ENCODE peak calls at places on chromosomes 1 and 21, in seven cellular contexts. B is DND-41, E is ovary, K is pancreas, M is aorta, T is PC-3, F is HCT116. Z is an unnamed sample. For H3K9me3 and H3K4me1, the result is how much of the 10 kb centered on the place peaks cover.

GRCh38 chr21:18951291-18952038 is 547.9 kb upstream of the TMPRSS15 start:
- DNase-seq in T (peak), K (no peak), E (no peak), M (no peak), F (no peak), B (peak), Z (no peak)

GRCh38 chr1:95716097-95716496 is 482.1 kb downstream of the RWDD3 start:
- DNase-seq in M (no peak), B (no peak), F (no peak), T (peak), E (no peak), K (no peak), Z (no peak)

GRCh38 chr1:93991269-93991668 is 82.0 kb upstream of the GCLM start:
- DNase-seq in T (no peak), K (no peak), F (no peak), M (no peak), B (no peak), E (no peak), Z (no peak)

GRCh38 chr1:213649373-213649772 is 338.4 kb upstream of the PROX1 start:
- DNase-seq in F (no peak), E (no peak), K (no peak), M (no peak), T (no peak), B (no peak), Z (peak)

GRCh38 chr1:112937070-112937469 is 18.9 kb downstream of the SLC16A1 start:
- DNase-seq in T (no peak), E (no peak), B (no peak), F (no peak), K (no peak), M (no peak), Z (no peak)

GRCh38 chr1:188988589-188988988 is 1489.1 kb downstream of the BRINP3 start:
- DNase-seq in B (no peak), K (no peak), M (no peak), F (no peak), T (peak), E (no peak), Z (no peak)

GRCh38 chr1:33163621-33164071 is 18.2 kb downstream of the TRIM62 start:
- DNase-seq in F (no peak), T (no peak), K (no peak), E (no peak), B (no peak), M (no peak), Z (peak)

GRCh38 chr1:34885405-34886247 is 26.1 kb upstream of the SMIM12 start:
- DNase-seq in T (no peak), B (no peak), K (peak), M (peak), F (no peak), E (no peak), Z (peak)

GRCh38 chr1:19416919-19417441 is 68.4 kb downstream of the CAPZB start:
- DNase-seq in K (no peak), E (no peak), M (no peak), T (no peak), F (no peak), B (no peak), Z (no peak)

GRCh38 chr21:29419422-29419821 is 120.7 kb downstream of the BACH1 start:
- DNase-seq in E (no peak), M (no peak), K (no peak), T (no peak), F (no peak), B (no peak), Z (no peak)

GRCh38 chr1:7425229-7425628 is 345.9 kb upstream of the VAMP3 start:
- DNase-seq in E (no peak), B (no peak), T (no peak), M (peak), K (no peak), F (no peak), Z (no peak)

GRCh38 chr1:101026394-101026788 is 807 bp upstream of the DPH5 start:
- DNase-seq in T (no peak), K (no peak), B (no peak), F (no peak), M (no peak), E (no peak), Z (no peak)

GRCh38 chr1:103516693-103517092 is 8.8 kb upstream of the RNPC3 start:
- DNase-seq in E (no peak), K (no peak), F (no peak), T (peak), M (no peak), B (no peak), Z (no peak)

GRCh38 chr1:53359225-53359933 is 31.5 kb upstream of the LRP8 start:
- DNase-seq in F (no peak), E (no peak), T (no peak), K (no peak), M (no peak), B (no peak), Z (no peak)

GRCh38 chr21:9758888-9759287 is 762.5 kb upstream of the TPTE start:
- DNase-seq in E (no peak), F (no peak), T (no peak), B (no peak), M (no peak), K (no peak), Z (no peak)

GRCh38 chr1:198833706-198834497 is 195.1 kb downstream of the PTPRC start:
- DNase-seq in K (no peak), T (no peak), B (no peak), F (no peak), M (no peak), E (no peak), Z (peak)

GRCh38 chr1:231381729-231382128 is 40.4 kb downstream of the EGLN1 start:
- DNase-seq in E (no peak), F (no peak), K (no peak), M (no peak), T (no peak), B (no peak), Z (peak)

GRCh38 chr1:231376101-231376500 is 38.0 kb downstream of the SPRTN start:
- DNase-seq in T (peak), B (no peak), M (no peak), F (no peak), K (no peak), E (no peak), Z (no peak)

GRCh38 chr1:231374394-231374793 is 36.3 kb downstream of the SPRTN start:
- DNase-seq in T (no peak), B (no peak), E (no peak), F (no peak), K (no peak), M (no peak), Z (no peak)

GRCh38 chr1:231372501-231372900 is 34.4 kb downstream of the SPRTN start:
- DNase-seq in E (no peak), F (no peak), T (no peak), K (no peak), M (no peak), B (no peak), Z (no peak)

DNA sequence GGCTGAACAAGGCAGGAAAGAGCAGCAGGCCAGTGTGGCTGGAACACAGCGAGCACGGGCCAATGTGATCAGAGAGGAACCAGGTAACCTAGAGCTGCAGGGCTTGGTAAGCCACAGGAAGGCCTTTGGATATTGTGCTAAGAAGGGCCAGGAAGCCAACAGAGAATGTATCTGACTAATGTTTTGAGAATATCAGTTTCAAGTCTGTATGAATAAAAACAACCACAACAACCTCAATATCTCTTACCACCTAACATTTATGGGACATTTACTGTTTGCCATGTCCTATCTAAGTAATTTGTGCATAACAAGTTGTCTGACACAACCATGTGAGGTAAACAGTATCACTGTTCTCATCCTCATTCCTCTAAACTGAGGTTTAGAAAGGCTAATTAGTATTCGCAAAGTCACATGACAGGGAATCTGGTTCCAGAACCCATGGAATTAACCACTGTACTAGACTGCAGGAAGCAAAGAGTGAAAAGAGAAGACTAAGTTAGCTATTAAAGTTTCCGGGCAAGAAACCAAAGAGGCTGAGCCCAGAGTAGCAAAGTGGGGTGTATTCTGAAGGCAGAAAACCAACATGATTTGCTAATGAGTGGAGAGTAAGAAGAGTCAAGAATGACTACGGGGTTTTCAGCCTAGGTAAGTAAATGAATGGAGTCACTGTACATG is 38.9 kb downstream of the SPRTN start:
- DNase-seq in M (no peak), K (no peak), T (peak), B (no peak), F (no peak), E (no peak), Z (no peak)
- H3K9me3 ChIP-seq in M (under half), K (under half), T (under half), B (under half), F (under half), E (under half), Z (under half)

DNA sequence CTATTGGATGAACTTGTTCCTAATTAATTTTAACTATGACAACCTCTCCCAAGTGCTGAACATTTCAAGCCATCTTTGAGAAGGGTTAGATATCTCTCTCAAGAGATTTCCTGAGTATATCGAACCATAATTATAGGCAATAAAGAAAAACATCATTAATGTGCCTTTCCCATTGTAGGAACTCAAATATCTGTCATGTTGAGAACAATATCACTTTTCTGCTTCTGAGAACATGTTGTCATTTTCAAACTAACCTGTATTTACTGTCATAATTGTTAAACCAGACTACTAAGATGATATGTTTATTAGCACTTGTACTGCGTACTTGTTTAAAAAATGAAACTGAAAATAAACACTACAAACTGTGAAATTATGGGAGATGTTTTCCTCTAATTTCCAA is 4.3 kb downstream of the EPS15 start:
- DNase-seq in T (no peak), K (no peak), E (no peak), M (no peak), B (no peak), F (no peak), Z (no peak)
- H3K27ac ChIP-seq in T (no peak), K (no peak), E (no peak), M (no peak), B (no peak), F (no peak), Z (no peak)

DNA sequence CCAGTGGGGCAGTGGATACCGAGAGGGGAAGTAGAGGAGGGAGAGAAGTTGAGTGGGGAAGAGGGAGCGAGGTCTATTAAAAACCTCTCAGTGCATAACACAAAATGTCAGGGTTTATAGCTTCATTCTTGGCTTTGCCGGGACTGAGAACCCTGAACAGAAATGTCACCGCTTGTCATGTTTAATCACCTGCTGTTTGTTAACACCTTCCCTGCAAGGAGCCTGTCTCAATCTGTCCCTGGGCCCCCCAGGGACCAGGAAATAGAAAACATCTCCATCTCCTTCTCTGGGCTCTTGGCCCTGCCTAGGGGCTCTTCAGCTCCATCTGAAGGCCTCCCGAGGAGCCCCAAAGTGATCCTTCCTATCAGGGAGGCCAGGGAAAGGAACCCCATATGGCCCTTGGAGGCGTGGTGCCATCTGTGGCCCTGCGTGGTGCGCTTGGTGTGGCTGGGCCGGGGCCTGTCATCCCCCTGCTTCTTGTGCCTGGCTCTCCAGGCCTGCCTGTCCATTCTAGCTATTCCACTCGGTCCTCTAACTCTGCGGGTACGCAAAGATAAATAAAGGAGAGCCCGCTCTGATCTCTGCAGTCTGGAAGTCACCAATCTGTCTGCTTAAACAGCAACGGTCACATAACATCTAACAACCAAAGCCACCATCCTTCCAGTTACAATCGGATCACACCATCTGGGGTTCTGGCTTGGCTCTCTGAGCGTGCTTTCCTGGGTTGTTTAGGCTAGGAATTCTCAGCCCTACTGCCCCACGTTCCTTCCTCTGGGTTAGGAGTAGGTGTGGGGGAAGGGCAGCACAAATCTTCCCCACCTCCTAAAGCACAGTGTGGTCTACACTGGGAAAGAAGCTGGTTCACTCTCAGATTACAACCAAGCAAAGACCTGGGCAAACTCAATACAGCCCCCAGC is 113.7 kb downstream of the CASZ1 start:
- DNase-seq in B (no peak), M (no peak), E (no peak), K (no peak), F (no peak), T (no peak), Z (no peak)
- H3K4me1 ChIP-seq in B (under half), M (under half), E (under half), K (half or more), F (under half), T (under half), Z (under half)

GRCh38 chr1:221718391-221719277 is 23.3 kb downstream of the DUSP10 start:
- DNase-seq in F (no peak), B (no peak), T (peak), E (no peak), M (no peak), K (no peak), Z (peak)
- H3K9me3 ChIP-seq in F (under half), B (under half), T (under half), E (under half), M (under half), K (under half), Z (under half)

GRCh38 chr1:172970186-172970585 is 80.6 kb downstream of the TNFSF18 start:
- DNase-seq in E (no peak), F (peak), K (no peak), B (no peak), M (no peak), T (peak), Z (no peak)
- H3K27ac ChIP-seq in E (no peak), F (no peak), K (no peak), B (no peak), M (no peak), T (peak), Z (peak)

GRCh38 chr1:201274616-201275265 is 8.6 kb upstream of the PKP1 start:
- DNase-seq in F (no peak), B (no peak), M (no peak), T (peak), E (no peak), K (no peak), Z (no peak)
- H3K4me1 ChIP-seq in F (under half), B (under half), M (under half), T (under half), E (under half), K (under half), Z (under half)

GRCh38 chr1:143665606-143666005 is 306.2 kb downstream of the FAM72C start:
- DNase-seq in F (no peak), K (no peak), E (no peak), M (no peak), T (no peak), B (no peak), Z (no peak)
- H3K9me3 ChIP-seq in F (under half), K (under half), E (under half), M (under half), T (under half), B (under half), Z (under half)

DNA sequence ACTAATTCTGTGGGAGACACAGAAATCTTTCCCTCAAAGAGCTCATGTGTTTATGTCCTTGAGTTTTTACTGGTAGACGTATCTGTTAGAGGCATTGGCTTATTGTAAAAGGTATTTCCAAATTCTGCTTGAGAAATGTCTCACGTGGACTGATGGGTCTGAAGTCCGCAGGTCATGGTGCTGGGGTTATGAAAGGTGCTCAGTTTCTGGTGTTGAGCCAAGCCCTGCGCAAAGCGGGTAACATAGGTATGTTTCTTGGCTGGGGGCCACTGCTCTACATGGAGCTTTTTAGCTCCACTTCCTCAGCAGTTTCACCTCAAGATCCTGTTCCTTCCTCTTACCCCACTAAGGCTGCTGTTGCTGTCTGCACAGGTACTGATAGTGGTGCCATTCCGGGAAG is 10.8 kb downstream of the UTP25 start:
- DNase-seq in B (no peak), T (no peak), M (no peak), K (no peak), E (no peak), F (no peak), Z (no peak)
- H3K27ac ChIP-seq in B (no peak), T (no peak), M (no peak), K (no peak), E (no peak), F (no peak), Z (peak)

GRCh38 chr1:43768168-43768567 is 60.8 kb downstream of the ST3GAL3 start:
- DNase-seq in F (no peak), T (no peak), E (no peak), B (no peak), K (no peak), M (no peak), Z (no peak)

GRCh38 chr1:43764581-43764980 is 57.2 kb downstream of the ST3GAL3 start:
- DNase-seq in K (no peak), M (no peak), F (no peak), T (no peak), B (no peak), E (no peak), Z (no peak)

GRCh38 chr1:43769350-43769908 is 62.1 kb downstream of the ST3GAL3 start:
- DNase-seq in K (no peak), T (no peak), M (no peak), E (no peak), F (no peak), B (no peak), Z (no peak)

GRCh38 chr1:43766086-43766784 is 58.9 kb downstream of the ST3GAL3 start:
- DNase-seq in T (no peak), F (no peak), M (no peak), B (no peak), E (no peak), K (no peak), Z (no peak)

GRCh38 chr1:43766818-43767525 is 59.6 kb downstream of the ST3GAL3 start:
- DNase-seq in E (no peak), T (no peak), K (no peak), M (no peak), B (no peak), F (no peak), Z (peak)
- H3K4me1 ChIP-seq in E (under half), T (under half), K (under half), M (under half), B (under half), F (under half), Z (under half)